ENCODE peak calls at places on chromosomes 1 and 21, in five cellular contexts. A, K, N, T and X are unnamed samples.

GRCh38 chr1:216812966-216813365 is 89.7 kb upstream of the ESRRG start:
- DNase-seq in A (no peak), K (no peak), N (no peak), T (peak; percentile 88), X (peak; percentile 46)

GRCh38 chr1:4761324-4761723 is 106.9 kb downstream of the AJAP1 start:
- DNase-seq in A (no peak), K (no peak), N (no peak), T (no peak), X (no peak)

GRCh38 chr1:11178021-11179015 is 10.8 kb upstream of the ANGPTL7 start:
- DNase-seq in A (no peak), K (no peak), N (peak; percentile 66), T (peak; percentile 28), X (peak; percentile 18)

GRCh38 chr1:117654485-117655219 is 48.8 kb downstream of the TENT5C start:
- DNase-seq in A (no peak), K (no peak), N (no peak), T (no peak), X (no peak)

GRCh38 chr1:147177611-147178370 is 5.5 kb upstream of the PRKAB2 start:
- DNase-seq in A (no peak), K (no peak), N (no peak), T (peak; percentile 73), X (peak; percentile 48)

GRCh38 chr1:91402023-91402422 is 2.6 kb downstream of the HFM1 start:
- DNase-seq in A (peak; percentile 26), K (no peak), N (no peak), T (peak; percentile 20), X (peak; percentile 16)

GRCh38 chr1:161274874-161275273 is 16.3 kb downstream of the PCP4L1 start:
- DNase-seq in A (no peak), K (no peak), N (no peak), T (no peak), X (no peak)

GRCh38 chr1:236075848-236076247 is 11.0 kb upstream of the NID1 start:
- DNase-seq in A (no peak), K (no peak), N (no peak), T (no peak), X (no peak)

GRCh38 chr1:53075206-53075605 is 13.2 kb downstream of the PODN start:
- DNase-seq in A (no peak), K (no peak), N (peak; percentile 32), T (no peak), X (no peak)

GRCh38 chr1:56331892-56332567 is 247.3 kb downstream of the PLPP3 start:
- DNase-seq in A (peak; percentile 12), K (peak; percentile 11), N (no peak), T (peak; percentile 75), X (peak; percentile 78)

GRCh38 chr1:97610748-97611147 is 310.1 kb downstream of the DPYD start:
- DNase-seq in A (no peak), K (no peak), N (no peak), T (no peak), X (no peak)

GRCh38 chr1:112317140-112317539 is 78.9 kb upstream of the CTTNBP2NL start:
- DNase-seq in A (no peak), K (no peak), N (no peak), T (no peak), X (no peak)

GRCh38 chr1:20322081-20322824 is 31.6 kb downstream of the VWA5B1 start:
- DNase-seq in A (peak; percentile 9), K (no peak), N (no peak), T (peak; percentile 4), X (peak; percentile 23)

GRCh38 chr1:77399250-77400086 is 117.6 kb downstream of the AK5 start:
- DNase-seq in A (no peak), K (peak; percentile 87), N (no peak), T (no peak), X (no peak)

GRCh38 chr21:29258626-29259335 is 39.9 kb upstream of the BACH1 start:
- DNase-seq in A (peak; percentile 61), K (no peak), N (no peak), T (peak; percentile 89), X (peak; percentile 86)

GRCh38 chr1:194102607-194103006 is 916.2 kb upstream of the B3GALT2 start:
- DNase-seq in A (no peak), K (peak; percentile 29), N (peak; percentile 59), T (peak; percentile 4), X (no peak)

GRCh38 chr1:33819913-33820311 is 44.0 kb upstream of the HMGB4 start:
- DNase-seq in A (no peak), K (no peak), N (peak; percentile 17), T (no peak), X (no peak)

GRCh38 chr1:3481836-3482589 is 27.5 kb downstream of the ARHGEF16 start:
- DNase-seq in A (peak; percentile 24), K (no peak), N (no peak), T (no peak), X (no peak)

GRCh38 chr1:36836916-36837315 is 197.4 kb downstream of the GRIK3 start:
- DNase-seq in A (no peak), K (no peak), N (no peak), T (no peak), X (no peak)

GRCh38 chr1:10755977-10756521 is 40.4 kb downstream of the CASZ1 start:
- DNase-seq in A (peak; percentile 11), K (no peak), N (no peak), T (no peak), X (no peak)

GRCh38 chr1:1665815-1666251 is 7.0 kb upstream of the CDK11B start:
- DNase-seq in A (no peak), K (peak; percentile 60), N (peak; percentile 90), T (no peak), X (no peak)

GRCh38 chr1:184635347-184636155 is 119.1 kb downstream of the EDEM3 start:
- DNase-seq in A (no peak), K (no peak), N (no peak), T (peak; percentile 22), X (no peak)

GRCh38 chr1:175757381-175758015 is 14.1 kb upstream of the TNR start:
- DNase-seq in A (peak; percentile 35), K (peak; percentile 75), N (peak; percentile 93), T (no peak), X (no peak)

GRCh38 chr1:46160212-46160611 is 14.7 kb upstream of the TSPAN1 start:
- DNase-seq in A (no peak), K (no peak), N (no peak), T (no peak), X (no peak)

GRCh38 chr1:110240476-110241210 is 30.5 kb downstream of the KCNC4 start:
- DNase-seq in A (no peak), K (peak; percentile 34), N (no peak), T (no peak), X (no peak)

GRCh38 chr21:36845790-36846189 is 120.7 kb downstream of the HLCS start:
- DNase-seq in A (no peak), K (no peak), N (no peak), T (no peak), X (no peak)
- H3K9ac ChIP-seq in A (no peak overlapping the region), K (no peak overlapping the region), N (no peak overlapping the region), T (no peak overlapping the region), X (no peak overlapping the region)

GRCh38 chr21:43703068-43703880 is 15.7 kb upstream of the PDXK start:
- DNase-seq in A (no peak), K (peak; percentile 59), N (peak; percentile 78), T (peak; percentile 68), X (peak; percentile 72)
- H3K9ac ChIP-seq in A (no peak overlapping the region), K (no peak overlapping the region), N (no peak overlapping the region), T (no peak overlapping the region), X (peak overlapping the region; percentile 42)

DNA sequence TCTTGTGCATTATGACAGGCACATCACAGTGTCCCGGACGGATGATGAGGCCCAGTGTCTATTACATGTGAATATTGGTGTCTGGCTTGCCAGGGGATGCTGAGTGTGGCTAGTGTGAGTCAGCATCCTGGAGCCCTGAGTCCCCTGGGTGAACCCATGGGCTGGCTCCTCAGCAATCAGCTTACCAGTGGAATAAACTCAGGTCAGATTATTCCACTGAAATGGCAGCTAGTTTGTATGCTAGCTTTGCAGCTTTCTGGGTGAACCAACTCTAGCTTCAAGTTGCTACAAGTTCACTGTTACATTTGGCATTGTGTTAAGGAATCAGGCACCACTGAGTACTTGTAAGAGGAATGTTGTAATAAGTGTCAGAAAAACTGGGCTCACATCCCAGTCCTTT is 23.9 kb upstream of the RPTN start:
- DNase-seq in A (peak; percentile 18), K (no peak), N (no peak), T (peak; percentile 44), X (peak; percentile 85)
- H3K9ac ChIP-seq in A (no peak overlapping the region), K (no peak overlapping the region), N (no peak overlapping the region), T (no peak overlapping the region), X (peak overlapping the region; percentile 7)

GRCh38 chr21:42125571-42126544 is 54.7 kb downstream of the UMODL1 start:
- DNase-seq in A (no peak), K (peak; percentile 43), N (peak; percentile 71), T (peak; percentile 59), X (peak; percentile 54)

GRCh38 chr21:42122808-42123207 is 51.7 kb downstream of the UMODL1 start:
- DNase-seq in A (no peak), K (no peak), N (no peak), T (no peak), X (no peak)

GRCh38 chr21:42124081-42124480 is 53.0 kb downstream of the UMODL1 start:
- DNase-seq in A (no peak), K (no peak), N (no peak), T (no peak), X (no peak)

GRCh38 chr21:42123509-42123908 is 52.4 kb downstream of the UMODL1 start:
- DNase-seq in A (no peak), K (no peak), N (no peak), T (no peak), X (no peak)

DNA sequence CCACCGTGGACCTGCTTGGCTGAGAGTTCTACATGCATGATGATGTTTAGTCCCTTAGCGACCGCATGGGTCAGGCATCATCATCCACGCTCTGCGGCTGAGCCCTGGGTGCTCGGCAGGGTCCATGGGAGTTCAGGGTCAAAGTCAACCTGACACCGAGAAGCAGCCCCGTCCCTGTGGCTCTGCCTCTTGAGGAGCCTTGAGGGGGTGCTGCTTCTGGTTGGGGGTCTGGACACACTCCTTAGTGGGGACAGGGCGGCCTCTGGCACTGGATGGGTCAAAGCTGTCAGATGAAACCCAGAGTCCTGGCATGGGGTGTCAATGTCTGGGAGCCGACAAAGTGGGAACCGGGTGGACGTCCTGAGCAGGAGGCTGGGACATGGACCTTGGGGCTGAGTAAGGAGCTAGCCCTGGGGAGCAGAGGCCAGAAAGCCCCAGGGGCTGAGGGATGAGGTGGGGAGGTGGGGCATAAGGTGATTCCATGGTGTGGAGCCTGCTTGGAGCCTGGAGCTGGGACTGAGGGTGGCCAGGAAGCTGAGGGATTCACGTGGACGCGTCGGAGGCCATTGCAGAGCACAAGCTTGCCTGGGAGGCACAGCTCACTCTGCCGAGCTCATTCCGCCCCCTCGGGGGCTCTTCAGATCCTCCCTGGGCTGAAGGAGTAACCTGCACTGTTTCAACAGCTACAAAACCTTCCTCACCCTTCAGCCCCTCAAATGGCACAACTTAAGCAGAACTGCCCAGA is 53.9 kb downstream of the UMODL1 start:
- DNase-seq in A (no peak), K (no peak), N (no peak), T (no peak), X (no peak)
- H3K9ac ChIP-seq in A (no peak overlapping the region), K (no peak overlapping the region), N (no peak overlapping the region), T (no peak overlapping the region), X (no peak overlapping the region)

GRCh38 chr1:159830737-159831136 is 4.1 kb downstream of the SLAMF8 start:
- DNase-seq in A (no peak), K (no peak), N (no peak), T (no peak), X (no peak)
- H3K9ac ChIP-seq in A (no peak overlapping the region), K (no peak overlapping the region), N (no peak overlapping the region), T (no peak overlapping the region), X (no peak overlapping the region)